ENCODE peak calls at places on chromosomes 5 and 9, in six cellular contexts. P, R, E, K, N and M are unnamed samples.

GRCh38 chr9:114096041-114096511 is 3.0 kb downstream of the KIF12 start:
- DNase-seq in P (no peak), E (no peak), R (no peak), K (no peak), N (no peak), M (no peak)

GRCh38 chr9:134597041-134597913 is 44.3 kb upstream of the COL5A1 start:
- DNase-seq in K (no peak), P (no peak), N (peak), E (no peak), R (no peak), M (no peak)

GRCh38 chr9:21800931-21801682 is 1.3 kb upstream of the MTAP start:
- DNase-seq in N (no peak), R (no peak), E (no peak), P (no peak), K (no peak), M (no peak)

GRCh38 chr5:82313016-82313415 is 34.9 kb upstream of the RPS23 start:
- DNase-seq in E (no peak), P (no peak), R (no peak), N (no peak), K (no peak), M (no peak)

GRCh38 chr9:86185872-86186271 is 73.6 kb downstream of the C9orf153 start:
- DNase-seq in E (no peak), R (no peak), P (no peak), N (no peak), K (peak), M (no peak)

GRCh38 chr5:175444060-175444904 is at the start of gene DRD1:
- DNase-seq in R (no peak), N (no peak), E (no peak), K (peak), P (peak), M (peak)

GRCh38 chr5:150271923-150272322 is 17.6 kb downstream of the CAMK2A start:
- DNase-seq in P (no peak), E (no peak), N (no peak), K (no peak), R (no peak), M (no peak)

GRCh38 chr5:171681667-171682066 is 104.0 kb upstream of the SMIM23 start:
- DNase-seq in N (no peak), R (no peak), E (no peak), K (no peak), P (no peak), M (peak)

GRCh38 chr9:134492281-134492691 is 149.3 kb upstream of the COL5A1 start:
- DNase-seq in R (no peak), K (no peak), P (no peak), N (no peak), E (no peak), M (no peak)

GRCh38 chr5:128237504-128237903 is 153.9 kb downstream of the SLC12A2 start:
- DNase-seq in K (no peak), R (no peak), N (no peak), E (no peak), P (no peak), M (no peak)

GRCh38 chr9:130370226-130370625 is 74.5 kb upstream of the ASS1 start:
- DNase-seq in R (no peak), E (no peak), P (no peak), N (no peak), K (no peak), M (no peak)

GRCh38 chr5:176543428-176544182 is 5.5 kb upstream of the CDHR2 start:
- DNase-seq in R (peak), K (peak), N (peak), E (no peak), P (peak), M (peak)

GRCh38 chr5:140250386-140250785 is 52.5 kb downstream of the PFDN1 start:
- DNase-seq in E (no peak), P (no peak), R (no peak), K (no peak), N (no peak), M (no peak)

GRCh38 chr5:89282832-89283510 is 400.0 kb upstream of the MEF2C start:
- DNase-seq in E (peak), N (peak), K (no peak), R (no peak), P (no peak), M (peak)

GRCh38 chr5:35089688-35090314 is 42.1 kb upstream of the AGXT2 start:
- DNase-seq in N (peak), P (peak), R (no peak), E (peak), K (peak), M (peak)

GRCh38 chr5:82884821-82885471 is 192.2 kb downstream of the TMEM167A start:
- DNase-seq in K (no peak), R (no peak), E (no peak), P (no peak), N (no peak), M (no peak)

GRCh38 chr9:38195737-38196161 is 126.7 kb upstream of the SHB start:
- DNase-seq in K (no peak), P (no peak), N (no peak), R (no peak), E (no peak), M (no peak)

GRCh38 chr5:2738700-2739359 is 12.6 kb downstream of the IRX2 start:
- DNase-seq in R (no peak), K (no peak), N (no peak), P (no peak), E (no peak), M (no peak)

GRCh38 chr5:15021286-15022046 is 149.9 kb upstream of the ANKH start:
- DNase-seq in E (no peak), P (no peak), R (no peak), K (no peak), N (peak), M (peak)

GRCh38 chr5:159751459-159751858 is 164.8 kb upstream of the ADRA1B start:
- DNase-seq in N (no peak), E (no peak), K (no peak), P (no peak), R (no peak), M (no peak)

GRCh38 chr5:38719916-38720315 is 125.9 kb upstream of the OSMR start:
- DNase-seq in P (no peak), E (peak), R (no peak), N (no peak), K (no peak), M (no peak)

GRCh38 chr5:180575571-180575970 is 15.7 kb downstream of the SCGB3A1 start:
- DNase-seq in R (no peak), K (no peak), E (no peak), P (no peak), N (no peak), M (no peak)

GRCh38 chr5:82068723-82069122 is 96.9 kb downstream of the ATG10 start:
- DNase-seq in N (no peak), K (no peak), P (no peak), R (no peak), E (no peak), M (no peak)

GRCh38 chr5:121384359-121384758 is 467.3 kb upstream of the FTMT start:
- DNase-seq in N (no peak), E (no peak), R (no peak), P (no peak), K (no peak), M (no peak)

GRCh38 chr9:5596173-5596572 is 32.7 kb upstream of the RIC1 start:
- DNase-seq in K (no peak), P (no peak), R (no peak), N (no peak), E (no peak), M (no peak)

GRCh38 chr9:96034553-96035122 is 159.1 kb downstream of the ERCC6L2 start:
- DNase-seq in R (no peak), P (no peak), N (no peak), E (no peak), K (no peak), M (no peak)

GRCh38 chr9:10678010-10678409 is 65.2 kb upstream of the PTPRD start:
- DNase-seq in R (no peak), N (no peak), E (no peak), K (no peak), P (no peak), M (no peak)

GRCh38 chr9:113702423-113702755 is 173.7 kb upstream of the ZNF618 start:
- DNase-seq in R (no peak), K (no peak), P (no peak), N (no peak), E (no peak), M (no peak)

GRCh38 chr9:105593145-105593544 is 35.2 kb downstream of the FKTN start:
- DNase-seq in R (no peak), P (no peak), N (no peak), K (no peak), E (no peak), M (no peak)

GRCh38 chr5:92779536-92779935 is 801.5 kb downstream of the NR2F1-AS1 start:
- DNase-seq in N (no peak), E (no peak), P (no peak), R (no peak), K (no peak), M (no peak)

GRCh38 chr5:164672931-164673694 is 1167.7 kb downstream of the MAT2B start:
- DNase-seq in P (peak), N (no peak), E (no peak), K (no peak), R (no peak), M (peak)

GRCh38 chr5:168987540-168988300 is 313.2 kb downstream of the SLIT3 start:
- DNase-seq in K (peak), P (peak), E (no peak), R (peak), N (peak), M (peak)

GRCh38 chr5:57817001-57817453 is 334.4 kb upstream of the ACTBL2 start:
- DNase-seq in N (peak), R (no peak), P (no peak), K (no peak), E (no peak), M (no peak)

GRCh38 chr5:149618581-149619248 is 37.4 kb downstream of the ARHGEF37 start:
- DNase-seq in K (peak), E (no peak), P (peak), N (peak), R (peak), M (peak)

GRCh38 chr9:113738898-113739604 is 137.1 kb upstream of the ZNF618 start:
- DNase-seq in R (no peak), E (no peak), N (no peak), P (no peak), K (no peak), M (no peak)